ENCODE peak calls at places on chromosome 22, in ten cellular contexts. Y, P, U, B, E, C, I, L, F and W are unnamed samples. For H3K27me3, the result is how much of the 10 kb centered on the place peaks cover.

GRCh38 chr22:36816635-36817428 is at the start of gene PVALB:
- DNase-seq in Y (no peak), P (no peak), U (no peak), B (peak), E (peak), C (no peak), I (no peak), L (peak), F (peak), W (no peak)

GRCh38 chr22:19767427-19768380 is 7.1 kb downstream of the TBX1 start:
- DNase-seq in Y (peak), P (no peak), U (no peak), B (no peak), E (no peak), C (no peak), I (no peak), L (no peak), F (no peak), W (no peak)

GRCh38 chr22:35894937-35895708 is 133.5 kb downstream of the RBFOX2 start:
- DNase-seq in Y (no peak), P (peak), U (no peak), B (peak), E (peak), C (no peak), I (no peak), L (peak), F (no peak), W (no peak)

GRCh38 chr22:44622147-44622427 is 79.9 kb upstream of the PRR5 start:
- DNase-seq in Y (no peak), P (no peak), U (no peak), B (no peak), E (no peak), C (no peak), I (no peak), L (no peak), F (no peak), W (no peak)

GRCh38 chr22:43925433-43926348 is 2.1 kb downstream of the PNPLA3 start:
- DNase-seq in Y (peak), P (no peak), U (no peak), B (no peak), E (no peak), C (no peak), I (no peak), L (no peak), F (no peak), W (peak)

GRCh38 chr22:48333323-48333763 is 1494.3 kb downstream of the BRD1 start:
- DNase-seq in Y (no peak), P (no peak), U (no peak), B (no peak), E (no peak), C (peak), I (no peak), L (no peak), F (no peak), W (peak)

GRCh38 chr22:28123989-28124766 is 205.1 kb upstream of the PITPNB start:
- DNase-seq in Y (no peak), P (no peak), U (no peak), B (no peak), E (no peak), C (no peak), I (no peak), L (no peak), F (no peak), W (no peak)

GRCh38 chr22:47568700-47569099 is 806.2 kb downstream of the TBC1D22A start:
- DNase-seq in Y (no peak), P (no peak), U (peak), B (no peak), E (no peak), C (no peak), I (no peak), L (no peak), F (no peak), W (no peak)

GRCh38 chr22:20792966-20793332 is 19.0 kb downstream of the SERPIND1 start:
- DNase-seq in Y (no peak), P (no peak), U (no peak), B (no peak), E (no peak), C (no peak), I (no peak), L (no peak), F (no peak), W (no peak)

GRCh38 chr22:17795661-17796548 is 21.6 kb upstream of the BID start:
- DNase-seq in Y (no peak), P (no peak), U (no peak), B (no peak), E (no peak), C (no peak), I (no peak), L (no peak), F (no peak), W (peak)

GRCh38 chr22:36358533-36359171 is 29.1 kb downstream of the MYH9 start:
- DNase-seq in Y (no peak), P (no peak), U (no peak), B (no peak), E (no peak), C (no peak), I (no peak), L (no peak), F (no peak), W (no peak)

GRCh38 chr22:49391436-49391835 is 436.2 kb downstream of the BRD1 start:
- DNase-seq in Y (no peak), P (no peak), U (no peak), B (no peak), E (no peak), C (peak), I (no peak), L (no peak), F (no peak), W (peak)

GRCh38 chr22:43625242-43625641 is 186.9 kb downstream of the EFCAB6 start:
- DNase-seq in Y (no peak), P (no peak), U (no peak), B (no peak), E (no peak), C (no peak), I (no peak), L (no peak), F (no peak), W (no peak)

GRCh38 chr22:40620464-40621046 is 16.0 kb downstream of the MRTFA start:
- DNase-seq in Y (no peak), P (no peak), U (no peak), B (no peak), E (no peak), C (no peak), I (no peak), L (peak), F (no peak), W (no peak)

GRCh38 chr22:28027453-28028448 is 108.7 kb upstream of the PITPNB start:
- DNase-seq in Y (no peak), P (no peak), U (no peak), B (no peak), E (peak), C (no peak), I (no peak), L (no peak), F (peak), W (no peak)

GRCh38 chr22:31676700-31677099 is 14.7 kb upstream of the PISD start:
- DNase-seq in Y (peak), P (peak), U (peak), B (peak), E (peak), C (peak), I (peak), L (peak), F (peak), W (peak)

GRCh38 chr22:43389227-43389836 is 22.5 kb upstream of the MPPED1 start:
- DNase-seq in Y (peak), P (no peak), U (no peak), B (no peak), E (no peak), C (no peak), I (no peak), L (no peak), F (no peak), W (no peak)

GRCh38 chr22:49107961-49108530 is 719.6 kb downstream of the BRD1 start:
- DNase-seq in Y (no peak), P (no peak), U (no peak), B (no peak), E (no peak), C (no peak), I (no peak), L (no peak), F (no peak), W (no peak)

GRCh38 chr22:47678048-47678447 is 915.6 kb downstream of the TBC1D22A start:
- DNase-seq in Y (no peak), P (no peak), U (no peak), B (no peak), E (no peak), C (no peak), I (no peak), L (no peak), F (no peak), W (no peak)

GRCh38 chr22:39943366-39943765 is 16.8 kb upstream of the TMA7B start:
- DNase-seq in Y (no peak), P (no peak), U (no peak), B (no peak), E (no peak), C (no peak), I (no peak), L (no peak), F (no peak), W (no peak)

GRCh38 chr22:31944700-31945477 is 554 bp downstream of the YWHAH start:
- DNase-seq in Y (peak), P (peak), U (peak), B (no peak), E (no peak), C (no peak), I (peak), L (no peak), F (peak), W (peak)

DNA sequence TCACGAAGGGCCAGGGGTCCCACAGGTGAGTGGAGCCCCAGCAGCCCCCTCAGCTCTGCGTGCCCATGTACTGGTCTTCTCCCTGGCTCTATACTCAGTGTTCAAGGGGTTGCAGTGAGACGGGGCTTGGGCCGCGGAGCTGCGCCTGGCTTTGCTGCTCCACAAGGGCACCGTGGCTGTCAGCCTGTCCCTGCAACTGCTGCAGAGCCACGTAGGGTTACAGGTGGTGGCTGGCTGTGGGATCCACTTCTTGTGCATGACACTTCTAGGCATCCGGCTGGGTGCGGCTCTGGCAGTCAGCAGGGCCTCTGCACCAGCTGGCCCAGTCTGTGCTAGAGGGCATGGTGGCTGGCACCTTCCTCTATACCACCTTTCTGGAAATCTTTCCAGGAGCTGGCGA is 14.3 kb downstream of the MTFP1 start:
- DNase-seq in Y (no peak), P (no peak), U (no peak), B (no peak), E (no peak), C (no peak), I (no peak), L (no peak), F (no peak), W (no peak)
- H3K27me3 ChIP-seq in Y (under half), P (under half), U (under half), B (under half), E (under half), C (under half), I (under half), L (under half), F (under half), W (under half)

DNA sequence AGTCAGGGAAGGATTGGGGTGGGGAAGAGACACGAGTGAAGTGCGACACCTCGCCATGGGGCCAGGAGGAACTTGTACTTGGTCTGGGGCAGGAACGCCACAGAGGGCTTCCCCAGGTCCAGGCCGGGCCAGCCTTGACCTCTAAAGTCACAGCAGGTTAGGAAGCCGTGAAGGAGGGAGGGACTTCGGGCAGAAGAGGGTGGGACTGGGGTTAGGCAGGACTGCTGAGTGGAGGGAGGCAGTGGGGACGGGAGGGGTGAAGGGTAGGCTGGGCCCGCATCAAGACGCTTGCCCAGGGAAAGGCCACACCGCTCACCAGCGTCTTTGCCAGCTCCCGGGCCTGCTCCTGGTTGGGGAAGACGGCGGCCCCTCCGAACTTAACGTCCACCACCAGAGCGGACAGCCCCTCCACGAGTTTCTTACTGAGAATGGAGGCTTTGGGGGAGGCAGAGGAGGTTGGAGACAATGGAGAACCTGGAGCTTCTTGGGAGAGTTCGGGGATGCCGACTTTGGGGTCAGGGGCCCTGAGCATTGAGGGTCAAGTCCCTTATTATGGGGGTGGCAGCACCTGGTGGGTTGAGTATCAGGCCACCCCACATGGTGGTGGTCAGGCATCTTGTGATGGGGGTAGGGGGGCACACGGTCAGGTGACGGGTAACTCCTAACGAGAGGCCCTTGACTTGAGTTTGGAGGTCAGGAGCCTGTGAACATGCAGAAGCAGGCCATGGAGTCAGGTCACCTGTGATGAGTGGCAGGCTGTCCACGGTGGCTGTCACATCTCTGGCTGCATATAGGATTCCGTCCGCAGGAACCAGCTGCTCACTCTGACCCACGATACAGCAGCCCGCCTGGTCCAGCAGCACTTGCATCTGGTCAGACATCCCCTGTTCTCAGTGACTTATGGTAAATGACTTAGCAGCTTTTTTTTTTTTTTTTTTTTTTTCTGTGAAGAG is 1.7 kb upstream of the SCO2 start:
- DNase-seq in Y (peak), P (peak), U (no peak), B (peak), E (peak), C (no peak), I (no peak), L (no peak), F (peak), W (peak)
- TF ChIP-seq POLR2A in Y (peak), P (peak), U (no peak), B (no peak), E (no peak), C (no peak), I (no peak), L (no peak), F (no peak), W (no peak)

GRCh38 chr22:38258895-38259294 is 13.9 kb downstream of the TMEM184B start:
- DNase-seq in Y (peak), P (no peak), U (no peak), B (peak), E (peak), C (no peak), I (no peak), L (peak), F (peak), W (no peak)

GRCh38 chr22:38255697-38256096 is 17.1 kb downstream of the TMEM184B start:
- DNase-seq in Y (no peak), P (no peak), U (no peak), B (no peak), E (no peak), C (no peak), I (no peak), L (no peak), F (no peak), W (no peak)

GRCh38 chr22:38259370-38259769 is 13.4 kb downstream of the TMEM184B start:
- DNase-seq in Y (no peak), P (no peak), U (no peak), B (no peak), E (no peak), C (no peak), I (no peak), L (no peak), F (no peak), W (no peak)

GRCh38 chr22:38257170-38257569 is 15.6 kb downstream of the TMEM184B start:
- DNase-seq in Y (no peak), P (no peak), U (no peak), B (no peak), E (no peak), C (no peak), I (no peak), L (peak), F (no peak), W (no peak)

DNA sequence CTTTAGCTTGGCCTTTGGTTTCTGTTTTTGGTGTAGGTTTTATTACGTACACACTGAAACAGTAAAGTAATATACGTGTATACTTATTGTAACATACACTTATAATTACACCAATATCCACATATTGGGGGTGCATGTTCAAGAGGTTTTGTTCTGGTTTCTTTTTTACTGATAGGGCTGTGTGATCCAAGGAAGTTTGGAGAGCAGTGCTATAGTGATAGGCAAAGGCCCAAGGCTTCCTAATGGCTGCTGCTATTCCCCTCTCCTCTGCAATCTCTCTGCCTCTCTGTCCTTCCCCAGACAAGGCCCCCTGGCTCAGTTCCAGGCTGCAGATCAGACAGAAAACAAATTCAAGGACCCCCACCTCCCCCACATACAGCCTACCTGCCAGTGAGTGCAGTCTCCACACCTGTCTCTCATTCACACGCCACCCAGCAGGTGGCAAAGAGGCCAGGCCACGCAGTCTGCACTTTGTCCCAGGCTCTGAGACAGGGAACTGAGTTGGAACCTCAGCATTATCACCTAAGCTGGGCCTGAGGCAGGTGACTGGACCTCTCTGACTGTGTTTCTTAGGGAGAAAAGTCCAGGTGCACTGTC is 15.1 kb downstream of the TMEM184B start:
- DNase-seq in Y (peak), P (peak), U (no peak), B (no peak), E (no peak), C (no peak), I (no peak), L (no peak), F (no peak), W (no peak)
- H3K27me3 ChIP-seq in Y (under half), P (under half), U (under half), B (under half), E (under half), C (under half), I (under half), L (under half), F (under half), W (under half)

GRCh38 chr22:24592846-24593809 is at the start of gene LRRC75B:
- DNase-seq in Y (peak), P (peak), U (peak), B (peak), E (peak), C (peak), I (peak), L (peak), F (peak), W (peak)
- TF ChIP-seq POLR2A in Y (peak), P (peak), U (no peak), B (peak), E (peak), C (no peak), I (peak), L (peak), F (no peak), W (peak)

DNA sequence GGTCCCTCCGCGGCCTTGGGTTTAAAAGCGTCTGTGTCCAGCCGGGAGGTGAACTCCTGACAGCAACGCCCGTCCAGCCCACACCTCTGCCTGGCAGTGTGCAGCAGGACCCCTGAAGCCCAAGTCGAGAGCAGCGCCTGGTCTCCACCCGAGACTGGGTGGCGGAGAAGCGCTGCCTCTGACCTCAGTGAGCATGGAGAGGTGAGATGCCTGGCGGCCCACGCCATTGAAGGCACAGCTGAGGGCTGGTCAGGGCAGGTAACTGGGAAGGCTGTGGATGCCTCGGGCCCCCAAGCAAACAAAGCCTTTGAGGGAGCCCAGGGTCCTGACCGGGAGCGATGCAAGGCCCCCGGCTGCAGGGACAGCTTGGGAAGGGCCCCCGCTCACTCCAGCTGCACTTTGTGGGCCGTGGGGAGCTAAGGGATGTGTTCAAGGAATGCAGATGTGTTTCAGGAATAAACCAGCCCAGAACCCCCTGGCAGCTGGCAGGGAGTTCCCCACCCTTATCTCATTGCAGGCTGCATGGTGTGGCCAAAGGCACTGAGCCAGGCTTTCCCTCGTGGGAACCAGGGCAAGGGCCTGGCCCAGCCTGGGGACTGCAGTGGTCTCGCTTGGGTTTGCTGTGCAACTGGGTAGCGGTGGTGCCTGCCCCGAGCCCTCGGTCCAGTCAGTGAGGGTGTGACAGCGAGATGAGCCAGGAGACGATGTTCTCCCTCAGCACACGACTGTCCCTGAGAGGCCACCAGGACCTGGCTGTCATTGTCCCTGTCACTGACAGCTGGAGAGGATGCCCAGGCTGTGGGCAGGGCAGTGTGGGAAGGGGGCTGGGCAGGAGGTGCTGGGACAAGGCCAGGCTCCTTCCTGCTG is 92.5 kb downstream of the WNT7B start:
- DNase-seq in Y (peak), P (no peak), U (peak), B (peak), E (no peak), C (no peak), I (no peak), L (no peak), F (no peak), W (no peak)
- H3K27me3 ChIP-seq in Y (under half), P (half or more), U (half or more), B (under half), E (under half), C (under half), I (half or more), L (under half), F (under half), W (under half)

GRCh38 chr22:42269407-42270177 is 861 bp downstream of the TCF20 start:
- DNase-seq in Y (peak), P (peak), U (no peak), B (peak), E (peak), C (peak), I (no peak), L (no peak), F (peak), W (peak)
- TF ChIP-seq POLR2A in Y (peak), P (no peak), U (no peak), B (no peak), E (no peak), C (no peak), I (no peak), L (no peak), F (no peak), W (no peak)

GRCh38 chr22:22369962-22370265 is 125.3 kb downstream of the VPREB1 start:
- DNase-seq in Y (no peak), P (no peak), U (no peak), B (no peak), E (no peak), C (no peak), I (no peak), L (no peak), F (no peak), W (peak)

GRCh38 chr22:22372063-22372462 is 127.5 kb downstream of the VPREB1 start:
- DNase-seq in Y (no peak), P (no peak), U (no peak), B (no peak), E (no peak), C (no peak), I (no peak), L (no peak), F (no peak), W (no peak)

GRCh38 chr22:22366478-22366988 is 121.9 kb downstream of the VPREB1 start:
- DNase-seq in Y (no peak), P (no peak), U (no peak), B (no peak), E (no peak), C (no peak), I (no peak), L (no peak), F (no peak), W (no peak)

GRCh38 chr22:22371031-22371541 is 126.5 kb downstream of the VPREB1 start:
- DNase-seq in Y (no peak), P (no peak), U (no peak), B (no peak), E (peak), C (no peak), I (no peak), L (no peak), F (no peak), W (no peak)

GRCh38 chr22:22368516-22368915 is 123.9 kb downstream of the VPREB1 start:
- DNase-seq in Y (no peak), P (no peak), U (no peak), B (no peak), E (no peak), C (no peak), I (no peak), L (no peak), F (no peak), W (no peak)
- H3K27me3 ChIP-seq in Y (under half), P (under half), U (under half), B (under half), E (under half), C (under half), I (under half), L (under half), F (under half), W (under half)